ENCODE peak calls at places on chromosomes 4 and X, in seven cellular contexts. D is GM23338, F is upper lobe of left lung, U is prostate gland, W is GM06990, B is cardiac fibroblast, Q is retinal pigment epithelial cell. P is an unnamed sample.

GRCh38 chr4:110510282-110510681 is 34.3 kb downstream of the ENPEP start:
- DNase-seq in D (no peak), F (no peak), B (no peak), Q (no peak), W (no peak), U (no peak), P (no peak)

GRCh38 chr4:22167201-22167600 is 218.6 kb upstream of the KCNIP4 start:
- DNase-seq in F (no peak), B (no peak), D (no peak), Q (no peak), W (no peak), U (no peak), P (no peak)

GRCh38 chr4:956531-957230 is 16.7 kb downstream of the DGKQ start:
- DNase-seq in W (no peak), Q (no peak), D (no peak), U (no peak), B (no peak), F (no peak), P (no peak)

GRCh38 chr4:11606078-11606477 is 177.4 kb upstream of the HS3ST1 start:
- DNase-seq in W (no peak), Q (no peak), D (no peak), B (no peak), F (no peak), U (no peak), P (no peak)

GRCh38 chr4:84492290-84492689 is 6.8 kb downstream of the NKX6-1 start:
- DNase-seq in U (no peak), F (no peak), Q (no peak), B (no peak), W (no peak), D (peak; percentile 57), P (no peak)

GRCh38 chrX:15524417-15524816 is 23.8 kb downstream of the BMX start:
- DNase-seq in D (no peak), F (no peak), B (peak; percentile 87), W (no peak), Q (peak; percentile 29), U (no peak), P (peak; percentile 9)

GRCh38 chrX:50456712-50457484 is 13.7 kb downstream of the DGKK start:
- DNase-seq in W (no peak), B (no peak), U (no peak), F (no peak), Q (no peak), D (no peak), P (no peak)

GRCh38 chr4:150314031-150314430 is 235.8 kb downstream of the DCLK2 start:
- DNase-seq in W (no peak), U (no peak), D (no peak), F (no peak), B (no peak), Q (no peak), P (no peak)

GRCh38 chr4:10403633-10404445 is 53.4 kb downstream of the ZNF518B start:
- DNase-seq in F (no peak), U (peak; percentile 16), W (no peak), Q (peak; percentile 2), D (peak; percentile 70), B (peak; percentile 75), P (no peak)

GRCh38 chrX:30577362-30577961 is at the start of gene TASL:
- DNase-seq in D (no peak), U (no peak), W (peak; percentile 83), F (no peak), B (no peak), Q (no peak), P (no peak)

GRCh38 chr4:70818173-70818856 is 21.4 kb downstream of the GRSF1 start:
- DNase-seq in Q (no peak), B (no peak), W (no peak), U (no peak), F (no peak), D (no peak), P (no peak)

GRCh38 chr4:98433608-98434198 is 172.5 kb downstream of the RAP1GDS1 start:
- DNase-seq in D (no peak), B (no peak), W (no peak), U (no peak), Q (no peak), F (no peak), P (no peak)

GRCh38 chrX:111492085-111492484 is 19.4 kb upstream of the SERTM2 start:
- DNase-seq in W (no peak), Q (no peak), F (no peak), B (no peak), U (no peak), D (no peak), P (no peak)

GRCh38 chrX:24694825-24695224 is 1.1 kb downstream of the POLA1 start:
- DNase-seq in U (no peak), W (no peak), Q (no peak), F (no peak), D (no peak), B (peak; percentile 1), P (no peak)

GRCh38 chr4:37687175-37687525 is 974 bp upstream of the RELL1 start:
- DNase-seq in W (no peak), Q (no peak), D (no peak), U (no peak), B (no peak), F (no peak), P (no peak)

GRCh38 chr4:173990126-173990878 is 293.2 kb downstream of the FBXO8 start:
- DNase-seq in D (peak; percentile 77), Q (no peak), U (no peak), B (peak; percentile 80), W (no peak), F (no peak), P (no peak)

GRCh38 chr4:105189855-105190650 is 43.4 kb downstream of the TET2 start:
- DNase-seq in B (no peak), F (peak; percentile 24), U (no peak), D (no peak), Q (no peak), W (no peak), P (no peak)

GRCh38 chr4:88283661-88284377 is 542 bp downstream of the PPM1K start:
- DNase-seq in Q (no peak), F (peak; percentile 46), D (peak; percentile 78), B (peak; percentile 73), W (peak; percentile 84), U (peak; percentile 53), P (no peak)

GRCh38 chrX:118637997-118638396 is 89.4 kb upstream of the IL13RA1 start:
- DNase-seq in Q (no peak), F (no peak), B (peak; percentile 10), W (no peak), U (no peak), D (peak; percentile 18), P (no peak)

GRCh38 chr4:83013420-83013867 is 2.8 kb upstream of the LIN54 start:
- DNase-seq in Q (no peak), U (no peak), F (no peak), W (no peak), D (no peak), B (no peak), P (no peak)

GRCh38 chr4:186726440-186727148 is 2.9 kb upstream of the FAT1 start:
- DNase-seq in U (peak; percentile 76), F (peak; percentile 63), B (peak; percentile 81), W (no peak), D (peak; percentile 87), Q (no peak), P (no peak)

GRCh38 chrX:1500701-1501624 is 36.0 kb downstream of the P2RY8 start:
- DNase-seq in F (no peak), B (no peak), Q (no peak), U (no peak), W (peak; percentile 74), D (no peak), P (no peak)

GRCh38 chr4:42302348-42302747 is 94.9 kb upstream of the SHISA3 start:
- DNase-seq in B (peak; percentile 41), Q (no peak), U (peak; percentile 26), W (no peak), D (peak; percentile 82), F (peak; percentile 30), P (no peak)

GRCh38 chr4:41258783-41259182 is 2.1 kb downstream of the UCHL1 start:
- DNase-seq in D (peak; percentile 63), U (peak; percentile 24), Q (no peak), B (peak; percentile 74), F (no peak), W (no peak), P (peak; percentile 52)

GRCh38 chr4:52866734-52867133 is 4.6 kb downstream of the RASL11B start:
- DNase-seq in D (no peak), Q (no peak), W (no peak), U (no peak), F (no peak), B (no peak), P (no peak)

GRCh38 chr4:59161249-59161648 is 2038.9 kb upstream of the ADGRL3 start:
- DNase-seq in D (peak; percentile 9), F (no peak), B (no peak), W (no peak), U (no peak), Q (no peak), P (no peak)
- TF ChIP-seq CTCF in D (no peak), F (no peak), B (no peak), W (no peak), U (no peak), Q (peak; percentile 37), P (no peak)

DNA sequence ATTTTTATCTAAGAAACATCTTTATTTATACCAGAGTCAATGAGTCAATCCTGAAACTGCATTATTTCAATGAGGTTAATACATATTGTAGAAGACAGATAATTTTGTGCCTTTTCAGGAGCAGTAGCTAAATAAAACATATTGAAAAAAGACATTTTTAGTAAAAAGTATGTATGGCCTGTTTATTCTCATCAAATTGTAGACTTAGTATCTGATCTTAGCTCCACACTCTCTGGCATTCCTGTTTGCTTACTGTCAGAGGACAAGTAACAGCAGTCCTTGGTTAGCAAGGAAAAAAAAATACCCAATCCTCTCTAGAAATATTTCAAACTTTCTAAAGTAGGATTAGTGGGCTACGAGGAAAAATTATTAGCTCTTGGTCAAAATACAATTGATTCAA is 50.5 kb upstream of the GUCY1A1 start:
- DNase-seq in B (peak; percentile 24), Q (no peak), U (no peak), F (no peak), D (no peak), W (no peak), P (no peak)
- TF ChIP-seq CTCF in B (no peak), Q (no peak), U (no peak), F (no peak), D (no peak), W (no peak), P (no peak)

GRCh38 chr4:56106755-56107154 is 158.0 kb downstream of the CEP135 start:
- DNase-seq in F (no peak), Q (no peak), U (no peak), B (no peak), W (no peak), D (no peak), P (no peak)

GRCh38 chr4:56118055-56118454 is 169.3 kb downstream of the CEP135 start:
- DNase-seq in D (no peak), W (no peak), Q (no peak), U (no peak), F (peak; percentile 32), B (no peak), P (no peak)

DNA sequence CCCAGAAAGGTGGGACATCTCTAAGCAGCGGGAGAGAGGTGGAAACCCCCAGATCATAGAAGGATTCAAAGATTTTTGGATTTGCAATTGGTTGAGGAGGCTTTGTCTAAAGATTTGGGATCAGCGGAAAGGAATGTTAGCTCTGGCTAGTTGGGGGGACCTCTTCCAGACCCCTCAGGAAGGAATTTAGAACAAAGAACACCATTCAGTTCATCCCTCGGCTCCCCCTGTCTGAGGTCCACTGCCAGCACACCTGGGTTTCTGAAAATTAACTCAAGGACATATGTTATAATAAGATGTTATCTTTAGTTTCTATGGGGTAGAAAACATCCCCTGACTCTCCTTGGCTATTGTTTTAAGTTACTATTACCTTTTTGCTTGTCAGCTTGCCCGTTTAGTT is 163.6 kb downstream of the CEP135 start:
- DNase-seq in B (no peak), W (no peak), D (peak; percentile 78), Q (no peak), U (no peak), F (no peak), P (no peak)
- TF ChIP-seq CTCF in B (peak; percentile 2), W (peak; percentile 25), D (peak; percentile 66), Q (peak; percentile 22), U (no peak), F (no peak), P (peak; percentile 16)

GRCh38 chrX:121479406-121479805 is 432.0 kb downstream of the GLUD2 start:
- DNase-seq in B (no peak), U (no peak), Q (no peak), W (no peak), F (no peak), D (peak; percentile 17), P (peak; percentile 0)
- TF ChIP-seq CTCF in B (no peak), U (no peak), Q (no peak), W (no peak), F (no peak), D (no peak), P (no peak)